ENCODE peak calls at places on chromosomes 11 and 22, in six cellular contexts. V is endodermal cell; B is WERI-Rb-1; N is CD4-positive, alpha-beta memory T cell; U is AG04450; O is effector memory CD4-positive, alpha-beta T cell. J is an unnamed sample.

GRCh38 chr11:82978422-82979099 is 77.0 kb downstream of the DDIAS start:
- DNase-seq in U (peak; percentile 32), V (no peak), N (no peak), O (no peak), B (no peak), J (no peak)

GRCh38 chr11:71774603-71775222 is 58.3 kb upstream of the DEFB108B start:
- DNase-seq in V (no peak), B (no peak), U (no peak), N (no peak), O (no peak), J (no peak)

GRCh38 chr11:65185869-65186341 is 4.2 kb downstream of the CAPN1 start:
- DNase-seq in B (no peak), N (no peak), O (no peak), U (no peak), V (peak; percentile 61), J (no peak)

GRCh38 chr22:37425800-37426531 is 1.3 kb downstream of the ELFN2 start:
- DNase-seq in B (no peak), V (peak; percentile 76), U (no peak), O (no peak), N (no peak), J (no peak)

GRCh38 chr11:134500621-134501020 is 88.6 kb upstream of the B3GAT1 start:
- DNase-seq in V (peak; percentile 22), O (no peak), B (no peak), N (no peak), U (no peak), J (no peak)

GRCh38 chr11:62842171-62842717 is 2.9 kb upstream of the WDR74 start:
- DNase-seq in U (no peak), O (no peak), N (no peak), V (peak; percentile 95), B (peak; percentile 67), J (no peak)

GRCh38 chr11:111186308-111186967 is 59.1 kb upstream of the POU2AF2 start:
- DNase-seq in U (no peak), O (no peak), V (no peak), N (no peak), B (no peak), J (no peak)

GRCh38 chr22:28883917-28884753 is 763 bp downstream of the ZNRF3 start:
- DNase-seq in O (peak; percentile 16), N (peak; percentile 45), U (no peak), V (peak; percentile 88), B (peak; percentile 28), J (peak; percentile 26)

GRCh38 chr11:44842219-44842618 is 108.5 kb downstream of the TP53I11 start:
- DNase-seq in N (no peak), B (no peak), U (peak; percentile 90), O (no peak), V (no peak), J (no peak)

GRCh38 chr11:66914505-66914904 is 43.7 kb downstream of the PC start:
- DNase-seq in O (no peak), U (no peak), V (no peak), B (no peak), N (no peak), J (no peak)

GRCh38 chr22:45099961-45100360 is 63.8 kb upstream of the NUP50 start:
- DNase-seq in U (no peak), O (no peak), N (no peak), B (no peak), V (no peak), J (no peak)

GRCh38 chr22:20750461-20751184 is 23.3 kb upstream of the SERPIND1 start:
- DNase-seq in N (no peak), O (no peak), V (no peak), U (peak; percentile 63), B (no peak), J (no peak)

GRCh38 chr11:110147965-110148709 is 54.9 kb downstream of the ZC3H12C start:
- DNase-seq in O (no peak), B (no peak), N (no peak), U (peak; percentile 43), V (no peak), J (no peak)

GRCh38 chr11:113134605-113135004 is 173.4 kb downstream of the NCAM1 start:
- DNase-seq in N (no peak), O (no peak), V (no peak), U (no peak), B (no peak), J (no peak)

GRCh38 chr11:9853929-9854557 is 190.2 kb downstream of the SWAP70 start:
- DNase-seq in O (no peak), V (no peak), B (no peak), N (no peak), U (no peak), J (no peak)

GRCh38 chr11:38791346-38791961 is 2193.4 kb upstream of the RAG2 start:
- DNase-seq in V (peak; percentile 60), B (peak; percentile 54), O (no peak), U (peak; percentile 36), N (no peak), J (no peak)

GRCh38 chr11:43649921-43650320 is 30.6 kb upstream of the HSD17B12 start:
- DNase-seq in N (no peak), B (no peak), V (no peak), O (no peak), U (no peak), J (no peak)

GRCh38 chr11:106032861-106033260 is 10.8 kb upstream of the MSANTD4 start:
- DNase-seq in B (no peak), U (no peak), V (no peak), N (no peak), O (no peak), J (no peak)

GRCh38 chr11:2898366-2899079 is 12.9 kb upstream of the CDKN1C start:
- DNase-seq in B (no peak), O (peak; percentile 38), V (no peak), U (peak; percentile 69), N (peak; percentile 42), J (no peak)

GRCh38 chr22:30309981-30310672 is 16.6 kb downstream of the TBC1D10A start:
- DNase-seq in O (no peak), V (no peak), U (no peak), N (peak; percentile 56), B (no peak), J (no peak)

DNA sequence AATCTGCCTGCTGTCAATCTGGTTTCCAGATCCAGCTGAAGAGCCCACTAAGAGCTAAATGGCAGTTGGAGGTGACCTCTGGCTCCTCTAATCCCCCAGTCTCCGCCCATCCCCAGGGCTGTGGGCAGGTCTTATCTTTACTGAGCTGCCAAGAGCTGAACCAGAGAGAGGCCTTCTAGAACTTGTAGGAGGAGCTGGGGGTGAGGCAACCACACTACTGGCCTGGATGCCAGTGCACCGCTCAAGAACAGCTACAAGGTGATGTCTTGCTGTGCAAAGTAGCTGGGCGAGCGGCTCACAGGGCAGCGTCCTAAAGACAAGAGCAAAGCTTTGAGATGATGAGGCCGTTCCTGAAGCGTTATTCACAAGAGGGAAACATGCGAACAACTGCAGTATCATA is 374.6 kb downstream of the CTTN start:
- DNase-seq in B (peak; percentile 93), O (no peak), N (no peak), U (no peak), V (no peak), J (no peak)
- H3K9me3 ChIP-seq in B (peaks cover 5% of the 10 kb centered on the region), O (no peaks in the 10 kb centered on the region), N (no peaks in the 10 kb centered on the region), U (peaks cover 49% of the 10 kb centered on the region), V (peaks cover 5% of the 10 kb centered on the region), J (no peaks in the 10 kb centered on the region)

GRCh38 chr22:47284360-47284759 is 521.9 kb downstream of the TBC1D22A start:
- DNase-seq in U (no peak), O (no peak), V (no peak), N (no peak), B (no peak), J (no peak)
- H3K9me3 ChIP-seq in U (no peaks in the 10 kb centered on the region), O (no peaks in the 10 kb centered on the region), V (peaks cover 52% of the 10 kb centered on the region), N (no peaks in the 10 kb centered on the region), B (no peaks in the 10 kb centered on the region), J (no peaks in the 10 kb centered on the region)

GRCh38 chr11:119773016-119773415 is 44.0 kb upstream of the NECTIN1 start:
- DNase-seq in O (no peak), U (no peak), V (no peak), B (no peak), N (no peak), J (no peak)

GRCh38 chr11:119776031-119776636 is 47.1 kb upstream of the NECTIN1 start:
- DNase-seq in N (no peak), U (no peak), V (no peak), O (no peak), B (no peak), J (no peak)

GRCh38 chr11:119772581-119772980 is 43.6 kb upstream of the NECTIN1 start:
- DNase-seq in V (no peak), B (no peak), U (no peak), O (no peak), N (no peak), J (no peak)

GRCh38 chr11:119774180-119774763 is 45.3 kb upstream of the NECTIN1 start:
- DNase-seq in U (no peak), V (peak; percentile 88), O (no peak), B (no peak), N (no peak), J (no peak)

DNA sequence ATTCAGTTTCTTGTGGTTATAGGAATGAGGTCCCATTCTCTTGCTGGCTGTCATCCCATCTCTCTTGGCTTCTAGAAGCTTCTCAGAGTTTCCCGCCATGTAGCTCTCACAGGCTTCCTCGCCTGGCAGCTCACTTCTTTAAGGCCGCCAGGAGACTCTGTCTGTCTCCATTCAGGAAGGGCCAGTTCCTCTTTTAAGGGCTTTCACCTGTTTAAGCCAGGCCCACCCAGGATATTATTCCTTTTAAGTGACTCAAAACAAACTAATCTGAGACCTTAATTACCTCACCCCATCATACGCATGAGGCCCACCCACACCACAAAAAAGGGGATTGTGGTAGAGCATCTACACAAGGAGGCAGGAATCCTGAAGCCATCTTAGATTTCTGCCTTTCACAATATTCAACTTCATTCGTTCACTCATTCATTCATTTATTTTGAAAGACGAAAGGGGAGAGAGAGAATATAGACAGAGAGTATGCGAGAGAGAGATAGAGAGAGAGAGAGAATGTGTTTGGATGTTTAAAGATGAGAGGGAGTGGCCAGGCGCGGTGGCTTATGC is 42.3 kb upstream of the NECTIN1 start:
- DNase-seq in V (no peak), U (no peak), B (no peak), N (no peak), O (no peak), J (no peak)
- H3K9me3 ChIP-seq in V (no peaks in the 10 kb centered on the region), U (no peaks in the 10 kb centered on the region), B (peaks cover 3% of the 10 kb centered on the region), N (no peaks in the 10 kb centered on the region), O (no peaks in the 10 kb centered on the region), J (no peaks in the 10 kb centered on the region)

GRCh38 chr11:22069844-22070243 is 123.0 kb upstream of the ANO5 start:
- DNase-seq in O (no peak), V (no peak), B (no peak), N (no peak), U (no peak), J (no peak)
- H3K9me3 ChIP-seq in O (no peaks in the 10 kb centered on the region), V (peaks cover 4% of the 10 kb centered on the region), B (no peaks in the 10 kb centered on the region), N (no peaks in the 10 kb centered on the region), U (peaks cover 12% of the 10 kb centered on the region), J (no peaks in the 10 kb centered on the region)

J was measured in T-helper 17 cell.